ENCODE peak calls at places on chromosomes 7 and 10, in four cellular contexts. I is B cell, N is fibroblast of lung, V is astrocyte of the spinal cord. X is an unnamed sample.

GRCh38 chr7:73376671-73377412 is 48.9 kb downstream of the FKBP6 start:
- DNase-seq in I (no peak), N (no peak), V (no peak), X (no peak)

GRCh38 chr10:21807162-21807561 is 196.4 kb downstream of the DNAJC1 start:
- DNase-seq in I (no peak), N (no peak), V (no peak), X (no peak)

GRCh38 chr10:16967866-16968721 is 150.9 kb upstream of the RSU1 start:
- DNase-seq in I (no peak), N (peak), V (peak), X (no peak)

GRCh38 chr10:130491698-130492050 is 355.5 kb downstream of the GLRX3 start:
- DNase-seq in I (no peak), N (no peak), V (no peak), X (no peak)

GRCh38 chr10:33638891-33639290 is 304.4 kb upstream of the NRP1 start:
- DNase-seq in I (no peak), N (no peak), V (no peak), X (no peak)

GRCh38 chr10:29055091-29055490 is 233.8 kb upstream of the LYZL1 start:
- DNase-seq in I (no peak), N (no peak), V (no peak), X (no peak)

GRCh38 chr10:7788640-7789335 is 811 bp downstream of the ATP5F1C start:
- DNase-seq in I (no peak), N (peak), V (peak), X (no peak)

GRCh38 chr7:50304911-50305621 is 550 bp downstream of the IKZF1 start:
- DNase-seq in I (peak), N (no peak), V (peak), X (peak)

GRCh38 chr10:129192344-129193128 is 274.5 kb upstream of the MGMT start:
- DNase-seq in I (no peak), N (no peak), V (no peak), X (no peak)

GRCh38 chr7:107728276-107728675 is 15.7 kb upstream of the CBLL1 start:
- DNase-seq in I (no peak), N (peak), V (no peak), X (no peak)

GRCh38 chr10:99370993-99371392 is 41.8 kb downstream of the CNNM1 start:
- DNase-seq in I (no peak), N (no peak), V (peak), X (peak)

GRCh38 chr7:69691327-69691726 is 93.1 kb downstream of the AUTS2 start:
- DNase-seq in I (no peak), N (no peak), V (no peak), X (no peak)

GRCh38 chr10:26839966-26840627 is 20.7 kb downstream of the ABI1 start:
- DNase-seq in I (no peak), N (peak), V (peak), X (no peak)

GRCh38 chr7:130400120-130400572 is 19.9 kb downstream of the CPA1 start:
- DNase-seq in I (no peak), N (peak), V (no peak), X (no peak)

GRCh38 chr10:24617771-24618396 is 105.8 kb downstream of the ARHGAP21 start:
- DNase-seq in I (peak), N (peak), V (peak), X (peak)

GRCh38 chr7:134701272-134701671 is 54.6 kb downstream of the BPGM start:
- DNase-seq in I (peak), N (peak), V (no peak), X (peak)
- TF ChIP-seq CTCF in I (peak), N (peak), V (peak), X (peak)

GRCh38 chr7:30396379-30396778 is 82.2 kb downstream of the NOD1 start:
- DNase-seq in I (peak), N (peak), V (no peak), X (no peak)
- TF ChIP-seq CTCF in I (no peak), N (peak), V (peak), X (no peak)

DNA sequence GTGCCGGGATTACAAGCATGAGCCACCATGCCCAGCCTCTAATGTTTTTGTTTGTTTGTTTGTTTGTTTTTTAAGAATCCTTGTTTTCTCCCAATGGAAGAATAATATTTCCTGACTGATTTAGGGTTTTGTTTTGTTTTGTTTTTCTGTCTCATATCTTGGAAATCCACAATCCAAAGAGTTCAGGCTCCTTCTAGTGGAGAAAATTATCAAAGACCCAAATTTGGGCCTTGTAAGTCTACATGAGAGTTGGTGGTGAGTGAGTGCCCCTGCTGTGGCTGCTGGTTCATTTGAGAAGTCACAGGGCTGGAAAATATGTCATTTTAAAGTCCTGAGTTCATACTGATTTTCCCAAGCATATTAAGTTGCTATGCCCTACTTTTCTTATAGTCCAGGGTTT is 33.5 kb upstream of the KLHL7 start:
- DNase-seq in I (no peak), N (peak), V (peak), X (no peak)
- TF ChIP-seq CTCF in I (no peak), N (peak), V (no peak), X (no peak)

DNA sequence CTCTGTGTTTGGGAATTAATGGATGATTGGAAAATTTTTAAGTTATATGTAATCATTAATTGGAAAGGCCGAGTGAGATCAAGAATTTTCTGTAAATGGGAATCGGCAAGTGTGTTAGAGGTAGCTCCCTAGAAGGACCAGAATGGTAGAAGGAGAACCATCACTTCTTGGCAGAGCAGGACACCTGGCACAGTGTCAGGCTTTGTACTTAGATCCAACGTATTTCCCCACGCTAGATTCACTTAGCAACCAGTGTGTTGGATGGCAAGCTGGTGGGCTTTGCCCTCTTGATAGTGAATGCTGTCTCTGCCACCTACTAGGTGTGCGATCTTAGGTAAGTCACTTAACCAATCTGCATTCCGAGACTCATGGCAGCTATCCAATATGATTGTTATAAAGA is 107.8 kb upstream of the ZNF438 start:
- DNase-seq in I (no peak), N (no peak), V (no peak), X (no peak)
- TF ChIP-seq CTCF in I (no peak), N (no peak), V (no peak), X (no peak)

DNA sequence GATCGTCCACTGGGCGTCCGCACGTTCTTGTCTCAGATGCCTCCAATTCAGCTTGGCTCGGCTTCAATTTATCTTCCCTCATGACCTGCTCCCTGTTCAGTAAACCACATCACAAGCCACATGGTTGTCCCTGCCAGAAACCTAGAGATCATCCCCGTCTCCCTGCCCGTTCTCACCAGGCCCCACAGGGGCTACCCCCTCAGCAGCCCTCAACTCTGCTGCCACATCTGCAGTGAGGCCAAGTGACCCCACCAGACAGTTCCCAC is 14.1 kb upstream of the TTYH3 start:
- DNase-seq in I (no peak), N (peak), V (no peak), X (no peak)
- TF ChIP-seq CTCF in I (no peak), N (no peak), V (no peak), X (no peak)

DNA sequence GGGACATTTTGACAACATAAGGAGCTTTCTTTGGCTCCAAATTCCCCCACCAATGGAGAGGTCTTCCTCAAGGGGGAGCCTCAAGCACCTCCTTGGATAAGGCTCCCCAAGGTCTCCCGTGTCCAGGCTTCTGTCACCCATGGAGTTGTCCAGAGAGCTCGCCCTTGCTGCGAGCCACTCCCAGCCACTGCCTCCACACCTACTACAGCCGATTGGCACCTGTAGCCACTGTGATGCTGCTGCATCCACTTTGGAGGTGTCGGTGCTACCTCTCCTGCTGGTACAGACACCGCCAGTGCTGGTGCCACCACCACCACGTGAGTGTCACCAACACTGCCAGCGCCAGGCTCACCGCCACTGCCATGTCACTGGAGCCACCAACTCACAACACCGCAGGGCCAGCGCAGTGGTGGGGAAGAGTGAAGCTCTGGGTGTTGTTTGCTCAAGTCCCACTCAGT is 22.1 kb upstream of the ENO4 start:
- DNase-seq in I (no peak), N (no peak), V (no peak), X (no peak)
- TF ChIP-seq CTCF in I (no peak), N (no peak), V (no peak), X (no peak)

DNA sequence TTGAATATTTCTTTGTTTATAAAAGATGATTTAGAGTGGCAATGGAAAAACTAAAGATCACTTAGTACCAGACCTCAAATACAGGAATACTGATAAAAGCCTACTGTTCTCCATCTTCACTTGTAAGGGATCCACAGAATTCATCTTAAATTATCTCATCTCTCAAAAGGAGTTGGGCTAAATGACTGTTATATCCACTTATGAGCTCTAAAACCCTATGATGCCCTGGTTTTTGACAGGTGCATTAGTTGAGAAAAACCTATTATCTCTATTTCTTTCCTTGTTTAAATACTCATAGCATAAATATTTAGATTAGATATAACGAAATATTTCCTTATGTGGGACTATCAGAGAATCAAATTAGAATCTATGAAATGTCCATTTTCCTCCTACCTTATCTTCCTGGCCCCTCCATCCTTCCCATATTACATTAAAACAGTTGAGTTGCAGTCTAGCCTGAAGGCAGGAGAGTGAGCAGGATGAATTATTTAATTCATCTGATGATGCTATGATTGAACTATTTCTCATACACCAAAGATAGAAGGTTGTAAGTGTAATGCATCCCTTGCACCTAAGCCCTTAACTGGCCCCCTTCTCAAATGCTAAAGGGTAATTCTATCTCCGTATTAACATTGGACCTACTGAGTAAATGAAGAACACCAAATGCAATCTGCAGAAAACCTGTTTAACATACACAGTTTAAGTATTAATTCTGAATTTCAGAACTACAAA is 29.7 kb downstream of the PPP3CB start:
- DNase-seq in I (no peak), N (no peak), V (no peak), X (no peak)
- TF ChIP-seq CTCF in I (no peak), N (no peak), V (no peak), X (no peak)

GRCh38 chr10:20446794-20447193 is 450.3 kb downstream of the NEBL start:
- DNase-seq in I (no peak), N (peak), V (no peak), X (no peak)
- TF ChIP-seq CTCF in I (no peak), N (no peak), V (no peak), X (no peak)

DNA sequence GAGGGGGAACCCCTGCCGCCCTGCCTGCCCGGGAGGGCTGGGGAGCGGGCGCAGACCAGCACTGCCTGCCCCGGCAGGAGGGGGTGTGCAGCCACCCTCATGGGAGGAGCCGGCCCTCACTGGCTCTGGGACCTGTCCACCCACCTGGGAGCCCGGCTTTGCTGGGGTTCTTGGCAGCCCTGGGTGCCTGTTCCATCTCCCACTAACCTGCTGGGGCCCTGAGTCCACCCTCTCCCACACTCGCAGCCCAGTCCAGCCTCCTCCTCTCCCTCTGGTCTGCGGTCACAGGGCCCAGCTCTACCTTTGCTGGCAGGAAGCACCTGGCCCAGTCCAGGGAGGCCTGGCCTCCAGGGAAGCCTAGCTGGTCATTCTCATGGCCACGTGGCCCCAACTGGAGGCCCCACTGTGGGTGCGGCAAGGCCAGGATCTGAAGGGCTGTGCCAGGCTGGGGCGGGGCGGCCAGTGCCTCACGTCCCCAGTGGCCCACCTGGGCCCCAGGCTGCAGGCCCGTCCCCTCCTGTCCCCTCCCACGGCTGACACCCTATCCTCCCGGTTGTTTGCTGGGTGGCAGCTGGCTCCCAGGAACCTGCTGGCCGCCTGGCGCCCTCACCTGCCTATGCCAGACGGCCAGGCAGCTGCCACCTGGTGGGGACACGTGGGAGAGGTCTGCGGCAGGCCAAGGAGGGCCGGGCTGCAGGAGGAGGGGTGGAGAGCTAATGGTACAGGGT is at the start of gene TMEM184A:
- DNase-seq in I (peak), N (no peak), V (no peak), X (peak)
- TF ChIP-seq CTCF in I (peak), N (peak), V (peak), X (peak)